ENCODE peak calls at places on chromosomes 11 and 22, in seven cellular contexts. V is HepG2, E is HCT116, S is K562, Z is GM12878, L is endothelial cell of umbilical vein, O is H1. B is an unnamed sample.

GRCh38 chr11:118785362-118785761 is 5.6 kb downstream of the DDX6 start:
- DNase-seq in V (no peak), E (no peak), S (no peak), Z (no peak), L (no peak), O (no peak), B (no peak)

GRCh38 chr11:19076744-19077589 is 16.4 kb upstream of the MRGPRX2 start:
- DNase-seq in V (peak), E (peak), S (peak), Z (no peak), L (peak), O (no peak), B (peak)

GRCh38 chr11:67316882-67317364 is 13.6 kb downstream of the SSH3 start:
- DNase-seq in V (no peak), E (peak), S (no peak), Z (no peak), L (no peak), O (no peak), B (no peak)

GRCh38 chr11:77188323-77188911 is 60.4 kb downstream of the MYO7A start:
- DNase-seq in V (peak), E (peak), S (peak), Z (peak), L (peak), O (no peak), B (peak)

GRCh38 chr11:3201112-3201581 is 17.5 kb downstream of the MRGPRG start:
- DNase-seq in V (no peak), E (no peak), S (no peak), Z (no peak), L (no peak), O (no peak), B (no peak)

GRCh38 chr11:124886476-124886875 is 11.2 kb downstream of the ROBO4 start:
- DNase-seq in V (no peak), E (no peak), S (no peak), Z (no peak), L (no peak), O (no peak), B (no peak)

GRCh38 chr11:18309691-18310090 is 12.2 kb downstream of the HPS5 start:
- DNase-seq in V (no peak), E (no peak), S (no peak), Z (no peak), L (no peak), O (no peak), B (no peak)

GRCh38 chr11:65427691-65428577 is 5.3 kb downstream of the NEAT1 start:
- DNase-seq in V (no peak), E (peak), S (no peak), Z (no peak), L (peak), O (no peak), B (no peak)

GRCh38 chr11:69902337-69902736 is 83.1 kb upstream of the FGF3 start:
- DNase-seq in V (no peak), E (no peak), S (no peak), Z (no peak), L (no peak), O (no peak), B (no peak)

GRCh38 chr11:69200331-69201047 is 44.8 kb downstream of the SMIM38 start:
- DNase-seq in V (no peak), E (no peak), S (no peak), Z (no peak), L (peak), O (no peak), B (no peak)

GRCh38 chr11:72631806-72632731 is 42.2 kb downstream of the PDE2A start:
- DNase-seq in V (no peak), E (no peak), S (peak), Z (no peak), L (peak), O (no peak), B (no peak)

GRCh38 chr11:63985812-63986155 is 454 bp upstream of the OTUB1 start:
- DNase-seq in V (no peak), E (no peak), S (peak), Z (peak), L (no peak), O (no peak), B (no peak)

DNA sequence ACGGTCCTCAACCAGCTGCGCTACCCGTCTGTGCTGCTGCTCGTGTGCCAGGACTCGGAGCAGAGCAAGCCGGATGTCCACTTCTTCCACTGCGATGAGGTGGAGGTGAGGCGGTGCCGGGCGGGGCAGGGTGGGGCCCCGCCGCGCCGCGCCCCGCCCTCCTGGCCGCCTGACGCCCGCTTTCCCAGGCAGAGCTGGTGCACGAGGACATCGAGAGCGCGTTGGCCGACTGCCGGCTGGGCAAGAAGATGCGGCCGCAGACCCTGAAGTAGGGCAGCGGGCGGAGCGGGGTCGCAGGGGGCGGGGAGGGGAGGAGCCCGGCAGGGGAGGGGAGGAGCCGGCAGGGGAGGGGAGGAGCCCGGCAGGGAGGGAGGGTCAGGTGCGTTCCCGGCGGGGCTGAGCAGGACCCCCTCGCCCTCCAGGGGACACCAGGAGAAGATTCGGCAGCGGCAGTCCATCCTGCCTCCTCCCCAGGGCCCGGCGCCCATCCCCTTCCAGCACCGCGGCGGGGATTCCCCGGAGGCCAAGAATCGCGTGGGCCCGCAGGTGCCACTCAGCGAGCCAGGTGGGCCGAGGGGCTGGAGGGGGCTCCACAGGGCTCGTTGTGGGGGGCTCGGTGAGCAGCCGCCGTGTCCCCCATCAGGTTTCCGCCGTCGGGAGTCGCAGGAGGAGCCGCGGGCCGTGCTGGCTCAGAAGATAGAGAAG is 14.8 kb downstream of the EPS8L2 start:
- DNase-seq in V (no peak), E (no peak), S (peak), Z (no peak), L (no peak), O (no peak), B (no peak)
- TF ChIP-seq EZH2 in V (no peak), E (no peak), S (no peak), Z (no peak), L (peak), O (no peak), B (no peak)

GRCh38 chr11:122226810-122227379 is 110.9 kb upstream of the BLID start:
- DNase-seq in V (no peak), E (no peak), S (no peak), Z (no peak), L (no peak), O (no peak), B (no peak)

GRCh38 chr11:122229078-122229477 is 113.1 kb upstream of the BLID start:
- DNase-seq in V (no peak), E (no peak), S (no peak), Z (no peak), L (no peak), O (no peak), B (no peak)

GRCh38 chr11:122230387-122230760 is 114.4 kb upstream of the BLID start:
- DNase-seq in V (no peak), E (no peak), S (no peak), Z (no peak), L (no peak), O (no peak), B (no peak)

GRCh38 chr11:122232985-122233384 is 117.0 kb upstream of the BLID start:
- DNase-seq in V (no peak), E (no peak), S (no peak), Z (no peak), L (no peak), O (no peak), B (no peak)

GRCh38 chr11:122229611-122230386 is 113.8 kb upstream of the BLID start:
- DNase-seq in V (peak), E (no peak), S (no peak), Z (no peak), L (peak), O (peak), B (no peak)
- H3K9ac ChIP-seq in V (no peak), E (no peak), S (no peak), Z (no peak), L (peak), O (no peak), B (no peak)

DNA sequence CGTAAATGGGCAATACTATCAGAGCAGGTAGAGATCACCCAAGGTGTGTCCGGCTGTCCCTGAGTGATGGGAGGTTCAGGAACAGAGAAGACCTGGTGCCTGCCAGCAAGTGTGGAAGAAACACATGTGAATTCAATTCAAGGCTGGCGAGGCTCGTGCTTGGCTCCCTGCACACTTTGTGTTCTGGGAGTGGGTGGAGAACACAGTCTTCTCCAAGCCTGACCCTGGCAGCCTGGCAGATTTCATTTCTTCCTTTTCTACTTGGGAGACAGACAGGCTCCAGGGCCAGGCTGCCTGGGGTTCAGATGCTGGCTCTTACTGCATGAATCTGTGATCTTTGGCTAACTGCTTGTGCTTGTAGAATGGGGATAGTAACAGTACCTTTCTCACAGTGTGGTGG is 24.3 kb downstream of the TSPAN18 start:
- DNase-seq in V (no peak), E (no peak), S (no peak), Z (no peak), L (no peak), O (no peak), B (no peak)
- TF ChIP-seq POLR2AphosphoS5 in V (no peak), E (no peak), S (no peak), Z (no peak), L (no peak), O (no peak), B (no peak)

DNA sequence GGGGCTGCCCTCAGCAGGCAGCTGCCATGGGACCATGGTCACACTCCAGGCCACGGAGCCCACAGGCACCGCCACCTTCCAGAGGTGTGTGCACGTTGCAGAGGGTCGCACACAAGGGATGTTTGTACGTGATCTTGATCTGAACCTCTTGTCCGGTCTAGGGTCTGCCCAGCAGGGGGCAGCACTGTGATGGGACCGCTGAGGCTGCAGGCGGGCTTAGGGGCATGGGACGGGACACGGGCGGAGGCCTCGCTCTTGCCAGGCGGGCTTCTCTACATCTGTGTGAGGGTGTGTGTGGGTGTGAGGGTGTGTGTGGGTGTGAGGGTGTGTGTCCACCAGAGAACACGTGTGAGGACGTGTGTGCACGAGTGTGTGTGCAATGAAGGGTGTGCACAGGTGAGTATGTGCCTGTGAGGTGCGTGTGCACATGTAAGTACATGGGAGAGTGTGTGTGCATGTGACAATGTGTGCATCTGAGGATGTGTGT is 52.4 kb downstream of the CACNA1I start:
- DNase-seq in V (peak), E (peak), S (peak), Z (no peak), L (peak), O (peak), B (no peak)
- TF ChIP-seq EZH2 in V (no peak), E (no peak), S (no peak), Z (no peak), L (no peak), O (no peak), B (no peak)

GRCh38 chr11:210803-211180 is 3.3 kb downstream of the RIC8A start:
- DNase-seq in V (no peak), E (no peak), S (no peak), Z (no peak), L (no peak), O (no peak), B (no peak)
- H3K9ac ChIP-seq in V (no peak), E (no peak), S (no peak), Z (peak), L (no peak), O (no peak), B (peak)

B was measured in SK-N-MC.